ENCODE peak calls at places on chromosomes 11 and 22, in nine cellular contexts. M is transverse colon; B is GM23338; R is heart left ventricle; G is colonic mucosa; X is psoas muscle; P is dorsolateral prefrontal cortex; O is Panc1; C is CD8-positive, alpha-beta T cell. N is an unnamed sample.

GRCh38 chr11:68340003-68340767 is 27.8 kb downstream of the LRP5 start:
- DNase-seq in M (no peak), B (no peak), R (no peak), G (no peak), X (no peak), P (no peak), O (no peak), C (no peak), N (no peak)

GRCh38 chr11:75024764-75025211 is 36.1 kb downstream of the NEU3 start:
- DNase-seq in M (no peak), B (no peak), R (no peak), G (no peak), X (no peak), P (no peak), O (no peak), C (no peak), N (no peak)

GRCh38 chr22:27409299-27409698 is 392.3 kb downstream of the MN1 start:
- DNase-seq in M (no peak), B (no peak), R (no peak), G (no peak), X (no peak), P (no peak), O (no peak), C (no peak), N (no peak)

GRCh38 chr11:42329930-42330555 is 870.6 kb upstream of the LRRC4C start:
- DNase-seq in M (no peak), B (no peak), R (no peak), G (no peak), X (no peak), P (no peak), O (no peak), C (no peak), N (no peak)

GRCh38 chr11:81278986-81279385 is 1454.7 kb downstream of the FAM181B start:
- DNase-seq in M (no peak), B (no peak), R (no peak), G (no peak), X (no peak), P (no peak), O (no peak), C (no peak), N (no peak)

GRCh38 chr11:57637626-57638004 is 12.1 kb downstream of the YPEL4 start:
- DNase-seq in M (no peak), B (peak; percentile 90), R (no peak), G (no peak), X (peak; percentile 55), P (no peak), O (no peak), C (no peak), N (no peak)

GRCh38 chr11:120858740-120859139 is 165.2 kb upstream of the TBCEL start:
- DNase-seq in M (no peak), B (peak; percentile 47), R (no peak), G (no peak), X (no peak), P (no peak), O (no peak), C (no peak), N (no peak)

GRCh38 chr11:115132829-115133228 is 371.4 kb downstream of the CADM1 start:
- DNase-seq in M (peak; percentile 21), B (peak; percentile 25), R (no peak), G (no peak), X (no peak), P (no peak), O (no peak), C (no peak), N (no peak)

GRCh38 chr22:50542416-50542927 is 3.2 kb upstream of the KLHDC7B start:
- DNase-seq in M (peak; percentile 44), B (no peak), R (no peak), G (no peak), X (peak; percentile 54), P (no peak), O (no peak), C (no peak), N (no peak)

GRCh38 chr11:35911013-35911412 is 32.8 kb upstream of the LDLRAD3 start:
- DNase-seq in M (no peak), B (no peak), R (no peak), G (no peak), X (no peak), P (no peak), O (no peak), C (no peak), N (no peak)

GRCh38 chr11:43758942-43759341 is 78.4 kb downstream of the HSD17B12 start:
- DNase-seq in M (no peak), B (no peak), R (no peak), G (no peak), X (no peak), P (no peak), O (no peak), C (no peak), N (no peak)

DNA sequence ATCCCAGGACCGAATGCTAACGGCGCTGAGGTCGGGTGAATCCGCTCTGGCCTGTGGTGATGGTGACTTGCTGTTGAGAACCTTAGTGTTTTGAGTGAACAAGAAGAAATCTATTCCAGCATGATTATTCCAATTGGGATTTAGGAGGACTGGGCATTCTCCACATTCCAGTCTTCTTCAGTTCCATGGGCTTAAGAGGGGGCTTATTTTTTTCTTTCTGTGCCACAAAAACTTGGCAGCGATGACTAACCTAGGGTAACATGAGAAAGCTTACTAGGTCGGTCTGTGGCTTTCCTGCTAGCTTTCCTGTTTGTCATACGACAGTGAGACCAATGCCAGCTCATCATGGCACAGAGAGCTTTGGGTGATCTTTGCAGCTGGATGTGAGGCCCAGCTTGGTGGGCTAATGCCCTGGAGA is 62.9 kb upstream of the ATXN10 start:
- DNase-seq in M (no peak), B (no peak), R (no peak), G (no peak), X (no peak), P (no peak), O (no peak), C (no peak), N (no peak)
- H3K27me3 ChIP-seq in M (no peaks in the 10 kb centered on the region), B (no peaks in the 10 kb centered on the region), R (no peaks in the 10 kb centered on the region), G (no peaks in the 10 kb centered on the region), X (no peaks in the 10 kb centered on the region), P (no peaks in the 10 kb centered on the region), O (no peaks in the 10 kb centered on the region), C (no peaks in the 10 kb centered on the region), N (no peaks in the 10 kb centered on the region)

GRCh38 chr11:70796601-70797000 is 398.3 kb downstream of the CTTN start:
- DNase-seq in M (no peak), B (peak; percentile 66), R (no peak), G (no peak), X (no peak), P (no peak), O (no peak), C (no peak), N (no peak)

GRCh38 chr11:70788247-70789022 is 390.1 kb downstream of the CTTN start:
- DNase-seq in M (no peak), B (no peak), R (no peak), G (no peak), X (no peak), P (no peak), O (peak; percentile 47), C (no peak), N (no peak)

GRCh38 chr11:70786021-70786665 is 387.8 kb downstream of the CTTN start:
- DNase-seq in M (peak; percentile 46), B (no peak), R (no peak), G (peak; percentile 52), X (no peak), P (no peak), O (no peak), C (no peak), N (no peak)

GRCh38 chr11:70785372-70785771 is 387.0 kb downstream of the CTTN start:
- DNase-seq in M (no peak), B (no peak), R (no peak), G (no peak), X (no peak), P (no peak), O (no peak), C (no peak), N (no peak)

GRCh38 chr11:70790671-70791300 is 392.5 kb downstream of the CTTN start:
- DNase-seq in M (no peak), B (peak; percentile 66), R (no peak), G (no peak), X (peak; percentile 13), P (no peak), O (no peak), C (no peak), N (no peak)
- TF ChIP-seq CTCF in M (no peak), B (peak; percentile 54), R (no peak), G (no peak), X (no peak), P (no peak), O (no peak), C (no peak), N (no peak)

GRCh38 chr11:1530686-1531256 is 41.3 kb downstream of the DUSP8 start:
- DNase-seq in M (no peak), B (no peak), R (no peak), G (no peak), X (no peak), P (no peak), O (no peak), C (no peak), N (peak; percentile 15)
- H3K27ac ChIP-seq in M (no peak overlapping the region), B (no peak overlapping the region), R (no peak overlapping the region), G (no peak overlapping the region), X (peak overlapping the region; percentile 89), P (peak overlapping the region; percentile 76), O (no peak overlapping the region), C (no peak overlapping the region), N (no peak overlapping the region)

GRCh38 chr11:13955971-13956421 is 6.5 kb upstream of the SPON1 start:
- DNase-seq in M (peak; percentile 64), B (peak; percentile 84), R (no peak), G (peak; percentile 69), X (peak; percentile 55), P (peak; percentile 52), O (no peak), C (peak; percentile 75), N (peak; percentile 41)

GRCh38 chr11:13958596-13958995 is 3.9 kb upstream of the SPON1 start:
- DNase-seq in M (no peak), B (no peak), R (no peak), G (no peak), X (no peak), P (no peak), O (no peak), C (no peak), N (no peak)

GRCh38 chr11:13952668-13953067 is 9.9 kb upstream of the SPON1 start:
- DNase-seq in M (no peak), B (no peak), R (no peak), G (no peak), X (no peak), P (no peak), O (no peak), C (no peak), N (no peak)

GRCh38 chr11:13956988-13957387 is 5.5 kb upstream of the SPON1 start:
- DNase-seq in M (no peak), B (no peak), R (no peak), G (no peak), X (no peak), P (no peak), O (no peak), C (no peak), N (no peak)

DNA sequence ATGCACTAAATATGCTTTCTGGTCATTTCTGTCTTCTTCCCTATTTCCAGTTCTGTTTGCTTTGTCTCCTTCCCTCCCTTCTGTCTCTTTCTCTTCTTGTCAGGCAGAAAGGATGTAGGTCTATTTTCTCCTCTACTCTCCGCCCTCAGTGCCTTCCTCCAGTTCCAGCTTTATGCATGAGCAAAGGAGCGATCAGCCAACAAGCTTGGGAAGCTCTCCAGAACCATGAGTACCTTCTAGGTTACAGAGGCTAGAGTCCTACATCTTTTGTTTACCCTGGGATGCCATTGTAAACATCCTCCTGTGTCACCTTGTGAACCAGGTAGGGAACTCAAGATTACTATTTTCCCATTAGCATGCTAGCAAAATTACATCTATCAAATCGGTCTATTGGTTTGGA is 7.9 kb upstream of the SPON1 start:
- DNase-seq in M (no peak), B (no peak), R (no peak), G (no peak), X (no peak), P (no peak), O (no peak), C (no peak), N (no peak)
- H3K27me3 ChIP-seq in M (no peaks in the 10 kb centered on the region), B (peaks cover 19% of the 10 kb centered on the region), R (no peaks in the 10 kb centered on the region), G (no peaks in the 10 kb centered on the region), X (peaks cover 42% of the 10 kb centered on the region), P (peaks cover 9% of the 10 kb centered on the region), O (peaks cover 45% of the 10 kb centered on the region), C (no peaks in the 10 kb centered on the region), N (no peaks in the 10 kb centered on the region)